ENCODE peak calls at places on chromosomes 1 and 21, in six cellular contexts. One of them, this sample, is unnamed.

GRCh38 chr1:43402055-43402865 is 12.6 kb downstream of the SZT2 start:
- DNase-seq in cardiac fibroblast: no peak
- DNase-seq in thyroid gland: peak; percentile 79
- DNase-seq in IMR-90: no peak
- DNase-seq in body of pancreas: no peak
- DNase-seq in BJ: no peak
- DNase-seq in this sample: no peak

GRCh38 chr1:19009882-19010321 is 53.4 kb upstream of the IFFO2 start:
- DNase-seq in cardiac fibroblast: peak; percentile 66
- DNase-seq in thyroid gland: no peak
- DNase-seq in BJ: peak; percentile 70
- DNase-seq in IMR-90: peak; percentile 93
- DNase-seq in body of pancreas: peak; percentile 49
- DNase-seq in this sample: peak; percentile 65

GRCh38 chr1:211133393-211133840 is 531 bp downstream of the KCNH1 start:
- DNase-seq in body of pancreas: peak; percentile 9
- DNase-seq in IMR-90: no peak
- DNase-seq in thyroid gland: peak; percentile 19
- DNase-seq in cardiac fibroblast: no peak
- DNase-seq in BJ: no peak
- DNase-seq in this sample: no peak

GRCh38 chr1:223242971-223243370 is 99.9 kb upstream of the TLR5 start:
- DNase-seq in BJ: no peak
- DNase-seq in IMR-90: no peak
- DNase-seq in thyroid gland: no peak
- DNase-seq in body of pancreas: no peak
- DNase-seq in cardiac fibroblast: no peak
- DNase-seq in this sample: no peak

GRCh38 chr21:39847877-39848276 is 19.4 kb upstream of the PCP4 start:
- DNase-seq in thyroid gland: no peak
- DNase-seq in BJ: no peak
- DNase-seq in IMR-90: no peak
- DNase-seq in cardiac fibroblast: no peak
- DNase-seq in body of pancreas: no peak
- DNase-seq in this sample: no peak

GRCh38 chr1:56387071-56387747 is 192.2 kb downstream of the PLPP3 start:
- DNase-seq in thyroid gland: no peak
- DNase-seq in cardiac fibroblast: no peak
- DNase-seq in IMR-90: no peak
- DNase-seq in body of pancreas: no peak
- DNase-seq in BJ: no peak
- DNase-seq in this sample: no peak

GRCh38 chr1:232457607-232458006 is 172.3 kb downstream of the SIPA1L2 start:
- DNase-seq in cardiac fibroblast: no peak
- DNase-seq in BJ: no peak
- DNase-seq in body of pancreas: no peak
- DNase-seq in IMR-90: no peak
- DNase-seq in thyroid gland: no peak
- DNase-seq in this sample: no peak

GRCh38 chr1:116122955-116123757 is 12.0 kb downstream of the MAB21L3 start:
- DNase-seq in cardiac fibroblast: peak; percentile 67
- DNase-seq in BJ: peak; percentile 86
- DNase-seq in IMR-90: peak; percentile 77
- DNase-seq in body of pancreas: no peak
- DNase-seq in thyroid gland: peak; percentile 78
- DNase-seq in this sample: peak; percentile 96

GRCh38 chr1:228464487-228464983 is 22.6 kb upstream of the RNF187 start:
- DNase-seq in body of pancreas: peak; percentile 58
- DNase-seq in thyroid gland: peak; percentile 42
- DNase-seq in IMR-90: peak; percentile 81
- DNase-seq in cardiac fibroblast: peak; percentile 80
- DNase-seq in BJ: peak; percentile 38
- DNase-seq in this sample: peak; percentile 82
- H3K4me3 ChIP-seq in body of pancreas: no peak overlapping the region
- H3K4me3 ChIP-seq in thyroid gland: no peak overlapping the region
- H3K4me3 ChIP-seq in IMR-90: peak overlapping the region; percentile 54
- H3K4me3 ChIP-seq in cardiac fibroblast: peak overlapping the region; percentile 24
- H3K4me3 ChIP-seq in BJ: peak overlapping the region; percentile 39
- H3K4me3 ChIP-seq in this sample: peak overlapping the region; percentile 55

GRCh38 chr1:23366598-23366997 is 3.0 kb downstream of the ZNF436 start:
- DNase-seq in IMR-90: no peak
- DNase-seq in cardiac fibroblast: no peak
- DNase-seq in BJ: no peak
- DNase-seq in body of pancreas: no peak
- DNase-seq in thyroid gland: no peak
- DNase-seq in this sample: no peak

GRCh38 chr1:23369335-23370013 is at the start of gene ZNF436:
- DNase-seq in cardiac fibroblast: peak; percentile 96
- DNase-seq in BJ: no peak
- DNase-seq in IMR-90: peak; percentile 83
- DNase-seq in body of pancreas: peak; percentile 82
- DNase-seq in thyroid gland: peak; percentile 86
- DNase-seq in this sample: peak; percentile 96

GRCh38 chr1:23367451-23367790 is 2.2 kb downstream of the ZNF436 start:
- DNase-seq in body of pancreas: no peak
- DNase-seq in thyroid gland: peak; percentile 34
- DNase-seq in BJ: no peak
- DNase-seq in IMR-90: no peak
- DNase-seq in cardiac fibroblast: no peak
- DNase-seq in this sample: no peak

GRCh38 chr1:23368562-23369334 is 888 bp downstream of the ZNF436 start:
- DNase-seq in thyroid gland: peak; percentile 93
- DNase-seq in cardiac fibroblast: peak; percentile 94
- DNase-seq in IMR-90: peak; percentile 90
- DNase-seq in BJ: no peak
- DNase-seq in body of pancreas: peak; percentile 93
- DNase-seq in this sample: peak; percentile 86

DNA sequence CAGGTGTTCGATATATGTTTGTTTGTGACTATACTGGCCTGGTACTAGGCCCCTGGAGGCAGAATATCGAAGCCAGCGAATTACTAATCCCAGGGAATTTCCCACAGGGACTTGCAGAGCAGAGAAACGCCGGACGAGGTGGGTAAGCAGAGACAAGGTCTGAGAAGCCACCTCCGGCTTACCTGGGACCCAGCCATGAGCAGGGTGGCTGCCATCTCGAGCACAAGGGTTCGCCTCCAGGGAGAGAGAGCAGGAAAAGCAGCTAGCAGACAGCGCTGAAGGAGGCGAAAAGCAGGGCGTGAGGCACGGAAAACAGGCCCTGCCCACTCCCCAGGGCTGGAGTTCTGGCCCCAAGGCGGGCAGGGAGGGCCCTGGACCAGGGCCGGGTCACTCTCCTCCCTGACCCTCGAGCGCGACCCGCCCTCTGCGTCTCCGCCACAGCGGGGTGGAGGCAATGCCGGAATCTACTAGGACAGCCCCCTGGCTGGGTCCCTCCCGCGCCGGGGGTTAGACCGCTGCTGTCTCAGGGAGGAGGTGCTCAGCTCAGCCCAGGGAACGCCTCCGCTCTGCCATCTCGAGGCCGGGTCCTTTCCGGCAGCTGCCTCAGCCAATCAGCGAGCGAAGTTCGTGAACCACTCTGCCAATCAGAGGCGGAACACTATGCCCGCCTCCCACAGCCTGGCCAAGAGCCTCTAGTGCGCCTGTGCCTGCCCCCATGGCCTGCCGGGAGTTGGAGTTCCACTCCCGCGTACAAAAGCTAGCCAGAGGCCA is 1.7 kb downstream of the ZNF436 start:
- DNase-seq in cardiac fibroblast: peak; percentile 99
- DNase-seq in body of pancreas: peak; percentile 99
- DNase-seq in BJ: peak; percentile 93
- DNase-seq in thyroid gland: peak; percentile 99
- DNase-seq in IMR-90: peak; percentile 99
- DNase-seq in this sample: peak; percentile 99
- TF ChIP-seq CTCF in cardiac fibroblast: no peak
- TF ChIP-seq CTCF in body of pancreas: no peak
- TF ChIP-seq CTCF in BJ: no peak
- TF ChIP-seq CTCF in thyroid gland: no peak
- TF ChIP-seq CTCF in IMR-90: no peak
- TF ChIP-seq CTCF in this sample: no peak

GRCh38 chr1:35939484-35939883 is 8.6 kb downstream of the AGO3 start:
- DNase-seq in BJ: no peak
- DNase-seq in IMR-90: no peak
- DNase-seq in thyroid gland: no peak
- DNase-seq in body of pancreas: no peak
- DNase-seq in cardiac fibroblast: no peak
- DNase-seq in this sample: no peak
- H3K4me3 ChIP-seq in BJ: no peak overlapping the region
- H3K4me3 ChIP-seq in IMR-90: no peak overlapping the region
- H3K4me3 ChIP-seq in thyroid gland: no peak overlapping the region
- H3K4me3 ChIP-seq in body of pancreas: no peak overlapping the region
- H3K4me3 ChIP-seq in cardiac fibroblast: no peak overlapping the region
- H3K4me3 ChIP-seq in this sample: no peak overlapping the region

DNA sequence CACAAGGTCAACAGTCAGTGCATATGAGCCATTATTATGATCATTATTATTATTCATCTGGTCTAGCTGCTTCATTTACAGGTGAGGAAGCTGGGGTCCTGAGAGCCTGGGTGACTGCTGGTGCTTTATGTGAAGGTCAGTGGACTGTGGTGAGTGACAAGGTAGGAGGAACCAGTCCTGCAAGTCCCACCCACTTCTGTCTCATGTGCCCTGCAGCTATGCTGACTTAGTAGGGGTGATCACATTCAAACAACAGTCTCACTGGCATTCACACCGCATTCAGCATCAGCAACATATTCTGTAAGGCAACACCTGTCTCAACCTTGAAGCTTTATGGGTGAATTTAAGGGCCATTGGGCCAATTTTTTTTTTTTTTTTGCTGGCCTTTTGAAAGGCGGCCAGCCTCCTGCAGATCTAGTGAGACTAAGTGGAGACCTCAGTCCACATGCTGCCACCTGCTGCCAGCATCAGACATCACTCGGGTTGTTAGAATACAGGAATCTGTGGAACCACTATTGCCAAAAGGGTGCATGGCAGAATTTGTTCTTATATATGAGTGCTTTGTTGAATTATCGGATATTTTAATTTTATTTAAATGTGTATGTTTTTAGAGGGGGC is 59.9 kb upstream of the CACNA1E start:
- DNase-seq in body of pancreas: peak; percentile 76
- DNase-seq in thyroid gland: peak; percentile 76
- DNase-seq in cardiac fibroblast: peak; percentile 33
- DNase-seq in BJ: no peak
- DNase-seq in IMR-90: peak; percentile 14
- DNase-seq in this sample: peak; percentile 43
- TF ChIP-seq CTCF in body of pancreas: peak; percentile 27
- TF ChIP-seq CTCF in thyroid gland: no peak
- TF ChIP-seq CTCF in cardiac fibroblast: peak; percentile 13
- TF ChIP-seq CTCF in BJ: peak; percentile 43
- TF ChIP-seq CTCF in IMR-90: peak; percentile 37
- TF ChIP-seq CTCF in this sample: peak; percentile 30

GRCh38 chr1:145979746-145980435 is 15.4 kb downstream of the POLR3GL start:
- DNase-seq in body of pancreas: no peak
- DNase-seq in BJ: no peak
- DNase-seq in IMR-90: no peak
- DNase-seq in thyroid gland: no peak
- DNase-seq in cardiac fibroblast: no peak
- DNase-seq in this sample: peak; percentile 55
- H3K4me3 ChIP-seq in body of pancreas: no peak overlapping the region
- H3K4me3 ChIP-seq in BJ: no peak overlapping the region
- H3K4me3 ChIP-seq in IMR-90: no peak overlapping the region
- H3K4me3 ChIP-seq in thyroid gland: peak overlapping the region; percentile 14
- H3K4me3 ChIP-seq in cardiac fibroblast: no peak overlapping the region
- H3K4me3 ChIP-seq in this sample: no peak overlapping the region